ENCODE peak calls at places on chromosomes 4 and X, in six cellular contexts. One of them, this sample, is unnamed.
A peak's percentile ranks its signal among the peaks of the same experiment; 100 is the strongest.

GRCh38 chr4:182126567-182126966 is 116.6 kb upstream of the TENM3 start:
- DNase-seq in HepG2: no peak
- DNase-seq in small intestine: no peak
- DNase-seq in ovary: no peak
- DNase-seq in BE2C: no peak
- DNase-seq in left lung: no peak
- DNase-seq in this sample: no peak

GRCh38 chrX:35076061-35076460 is 133.5 kb downstream of the FAM47B start:
- DNase-seq in HepG2: no peak
- DNase-seq in small intestine: no peak
- DNase-seq in ovary: no peak
- DNase-seq in BE2C: no peak
- DNase-seq in left lung: no peak
- DNase-seq in this sample: no peak

GRCh38 chr4:11130195-11130975 is 298.3 kb downstream of the HS3ST1 start:
- DNase-seq in HepG2: no peak
- DNase-seq in small intestine: no peak
- DNase-seq in ovary: peak; percentile 8
- DNase-seq in BE2C: no peak
- DNase-seq in left lung: no peak
- DNase-seq in this sample: no peak

GRCh38 chr4:39655206-39655605 is 16.5 kb upstream of the SMIM14 start:
- DNase-seq in HepG2: no peak
- DNase-seq in small intestine: no peak
- DNase-seq in ovary: no peak
- DNase-seq in BE2C: no peak
- DNase-seq in left lung: no peak
- DNase-seq in this sample: no peak

GRCh38 chrX:13401724-13402123 is 81.9 kb upstream of the ATXN3L start:
- DNase-seq in HepG2: no peak
- DNase-seq in small intestine: no peak
- DNase-seq in ovary: no peak
- DNase-seq in BE2C: no peak
- DNase-seq in left lung: no peak
- DNase-seq in this sample: no peak

GRCh38 chrX:150293311-150294013 is 69.7 kb upstream of the MAMLD1 start:
- DNase-seq in HepG2: no peak
- DNase-seq in small intestine: no peak
- DNase-seq in ovary: no peak
- DNase-seq in BE2C: no peak
- DNase-seq in left lung: no peak
- DNase-seq in this sample: no peak

GRCh38 chr4:188680667-188681063 is 541.4 kb downstream of the TRIML1 start:
- DNase-seq in HepG2: no peak
- DNase-seq in small intestine: no peak
- DNase-seq in ovary: no peak
- DNase-seq in BE2C: no peak
- DNase-seq in left lung: no peak
- DNase-seq in this sample: no peak

GRCh38 chr4:187184513-187184912 is 460.9 kb upstream of the FAT1 start:
- DNase-seq in HepG2: no peak
- DNase-seq in small intestine: peak; percentile 51
- DNase-seq in ovary: no peak
- DNase-seq in BE2C: peak; percentile 53
- DNase-seq in left lung: no peak
- DNase-seq in this sample: no peak

GRCh38 chr4:19266566-19266965 is 985.1 kb upstream of the SLIT2 start:
- DNase-seq in HepG2: no peak
- DNase-seq in small intestine: no peak
- DNase-seq in ovary: no peak
- DNase-seq in BE2C: no peak
- DNase-seq in left lung: no peak
- DNase-seq in this sample: no peak

GRCh38 chr4:53497446-53498069 is 93.7 kb downstream of the LNX1 start:
- DNase-seq in HepG2: peak; percentile 53
- DNase-seq in small intestine: no peak
- DNase-seq in ovary: peak; percentile 76
- DNase-seq in BE2C: no peak
- DNase-seq in left lung: no peak
- DNase-seq in this sample: peak; percentile 76

GRCh38 chr4:163548481-163549243 is 54.2 kb downstream of the TMA16 start:
- DNase-seq in HepG2: peak; percentile 37
- DNase-seq in small intestine: peak; percentile 61
- DNase-seq in ovary: no peak
- DNase-seq in BE2C: peak; percentile 37
- DNase-seq in left lung: no peak
- DNase-seq in this sample: no peak

GRCh38 chr4:30380404-30380998 is 339.7 kb upstream of the PCDH7 start:
- DNase-seq in HepG2: peak; percentile 23
- DNase-seq in small intestine: peak; percentile 6
- DNase-seq in ovary: no peak
- DNase-seq in BE2C: peak; percentile 58
- DNase-seq in left lung: no peak
- DNase-seq in this sample: no peak

GRCh38 chr4:108159845-108160244 is 8.9 kb downstream of the LEF1 start:
- DNase-seq in HepG2: no peak
- DNase-seq in small intestine: no peak
- DNase-seq in ovary: no peak
- DNase-seq in BE2C: no peak
- DNase-seq in left lung: no peak
- DNase-seq in this sample: no peak

GRCh38 chr4:98610926-98611325 is 47.5 kb downstream of the TSPAN5 start:
- DNase-seq in HepG2: no peak
- DNase-seq in small intestine: no peak
- DNase-seq in ovary: no peak
- DNase-seq in BE2C: no peak
- DNase-seq in left lung: no peak
- DNase-seq in this sample: no peak

GRCh38 chr4:98612318-98613250 is 45.8 kb downstream of the TSPAN5 start:
- DNase-seq in HepG2: no peak
- DNase-seq in small intestine: no peak
- DNase-seq in ovary: no peak
- DNase-seq in BE2C: no peak
- DNase-seq in left lung: no peak
- DNase-seq in this sample: no peak

GRCh38 chr4:98611649-98612317 is 46.6 kb downstream of the TSPAN5 start:
- DNase-seq in HepG2: no peak
- DNase-seq in small intestine: no peak
- DNase-seq in ovary: peak; percentile 42
- DNase-seq in BE2C: no peak
- DNase-seq in left lung: no peak
- DNase-seq in this sample: no peak

GRCh38 chr4:98608343-98608742 is 50.1 kb downstream of the TSPAN5 start:
- DNase-seq in HepG2: no peak
- DNase-seq in small intestine: no peak
- DNase-seq in ovary: no peak
- DNase-seq in BE2C: peak; percentile 15
- DNase-seq in left lung: no peak
- DNase-seq in this sample: no peak

GRCh38 chr4:98609946-98610345 is 48.5 kb downstream of the TSPAN5 start:
- DNase-seq in HepG2: no peak
- DNase-seq in small intestine: no peak
- DNase-seq in ovary: no peak
- DNase-seq in BE2C: no peak
- DNase-seq in left lung: no peak
- DNase-seq in this sample: no peak
- H3K4me1 ChIP-seq in HepG2: no peaks in the 10 kb centered on the region
- H3K4me1 ChIP-seq in small intestine: no peaks in the 10 kb centered on the region
- H3K4me1 ChIP-seq in ovary: peaks cover 33% of the 10 kb centered on the region
- H3K4me1 ChIP-seq in BE2C: no peaks in the 10 kb centered on the region
- H3K4me1 ChIP-seq in left lung: no peaks in the 10 kb centered on the region
- H3K4me1 ChIP-seq in this sample: peaks cover 15% of the 10 kb centered on the region

GRCh38 chr4:140061194-140061593 is 92.8 kb downstream of the MAML3 start:
- DNase-seq in HepG2: peak; percentile 29
- DNase-seq in small intestine: peak; percentile 77
- DNase-seq in ovary: no peak
- DNase-seq in BE2C: no peak
- DNase-seq in left lung: no peak
- DNase-seq in this sample: no peak
- H3K4me3 ChIP-seq in HepG2: no peak overlapping the region
- H3K4me3 ChIP-seq in small intestine: no peak overlapping the region
- H3K4me3 ChIP-seq in ovary: no peak overlapping the region
- H3K4me3 ChIP-seq in BE2C: no peak overlapping the region
- H3K4me3 ChIP-seq in left lung: no peak overlapping the region
- H3K4me3 ChIP-seq in this sample: no peak overlapping the region

GRCh38 chr4:152104286-152104685 is 343.5 kb upstream of the GATB start:
- DNase-seq in HepG2: no peak
- DNase-seq in small intestine: no peak
- DNase-seq in ovary: no peak
- DNase-seq in BE2C: no peak
- DNase-seq in left lung: no peak
- DNase-seq in this sample: no peak
- H3K4me1 ChIP-seq in HepG2: no peaks in the 10 kb centered on the region
- H3K4me1 ChIP-seq in small intestine: peaks cover 19% of the 10 kb centered on the region
- H3K4me1 ChIP-seq in ovary: no peaks in the 10 kb centered on the region
- H3K4me1 ChIP-seq in BE2C: no peaks in the 10 kb centered on the region
- H3K4me1 ChIP-seq in left lung: peaks cover 26% of the 10 kb centered on the region
- H3K4me1 ChIP-seq in this sample: no peaks in the 10 kb centered on the region

GRCh38 chr4:138975225-138975624 is 40.4 kb upstream of the NOCT start:
- DNase-seq in HepG2: no peak
- DNase-seq in small intestine: no peak
- DNase-seq in ovary: no peak
- DNase-seq in BE2C: no peak
- DNase-seq in left lung: no peak
- DNase-seq in this sample: no peak
- H3K4me3 ChIP-seq in HepG2: no peak overlapping the region
- H3K4me3 ChIP-seq in small intestine: no peak overlapping the region
- H3K4me3 ChIP-seq in ovary: no peak overlapping the region
- H3K4me3 ChIP-seq in BE2C: no peak overlapping the region
- H3K4me3 ChIP-seq in left lung: no peak overlapping the region
- H3K4me3 ChIP-seq in this sample: no peak overlapping the region

GRCh38 chr4:87081826-87082225 is 138.6 kb downstream of the KLHL8 start:
- DNase-seq in HepG2: no peak
- DNase-seq in small intestine: no peak
- DNase-seq in ovary: no peak
- DNase-seq in BE2C: no peak
- DNase-seq in left lung: no peak
- DNase-seq in this sample: no peak
- H3K4me1 ChIP-seq in HepG2: no peaks in the 10 kb centered on the region
- H3K4me1 ChIP-seq in small intestine: peaks cover 10% of the 10 kb centered on the region
- H3K4me1 ChIP-seq in ovary: peaks cover 9% of the 10 kb centered on the region
- H3K4me1 ChIP-seq in BE2C: peaks cover 7% of the 10 kb centered on the region
- H3K4me1 ChIP-seq in left lung: peaks cover 55% of the 10 kb centered on the region
- H3K4me1 ChIP-seq in this sample: peaks cover 65% of the 10 kb centered on the region

DNA sequence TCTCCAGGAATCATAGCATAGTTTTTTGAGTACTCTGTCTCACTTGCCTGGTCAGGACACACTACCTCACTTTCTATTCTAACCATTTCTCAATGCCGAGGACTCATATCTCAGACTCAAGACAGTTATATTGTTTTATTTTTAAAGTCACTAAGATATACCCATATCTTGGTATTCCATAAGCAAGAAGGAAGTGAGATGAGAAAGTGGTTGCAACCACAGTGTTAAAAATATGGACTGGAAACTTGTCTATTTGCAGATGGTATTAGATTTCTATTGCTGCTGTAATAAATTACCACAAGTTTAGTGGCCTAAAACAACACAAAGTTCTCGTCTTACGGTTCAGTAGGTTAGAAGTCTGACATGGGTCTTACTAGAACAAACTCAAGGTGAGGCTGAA is 344.8 kb upstream of the MAGEB2 start:
- DNase-seq in HepG2: no peak
- DNase-seq in small intestine: no peak
- DNase-seq in ovary: no peak
- DNase-seq in BE2C: no peak
- DNase-seq in left lung: no peak
- DNase-seq in this sample: no peak
- H3K4me3 ChIP-seq in HepG2: no peak overlapping the region
- H3K4me3 ChIP-seq in small intestine: no peak overlapping the region
- H3K4me3 ChIP-seq in ovary: no peak overlapping the region
- H3K4me3 ChIP-seq in BE2C: no peak overlapping the region
- H3K4me3 ChIP-seq in left lung: no peak overlapping the region
- H3K4me3 ChIP-seq in this sample: no peak overlapping the region

GRCh38 chrX:71100581-71101505 is 5.2 kb downstream of the FOXO4 start:
- DNase-seq in HepG2: no peak
- DNase-seq in small intestine: no peak
- DNase-seq in ovary: no peak
- DNase-seq in BE2C: no peak
- DNase-seq in left lung: no peak
- DNase-seq in this sample: no peak
- H3K4me1 ChIP-seq in HepG2: peaks cover 40% of the 10 kb centered on the region
- H3K4me1 ChIP-seq in small intestine: peaks cover 7% of the 10 kb centered on the region
- H3K4me1 ChIP-seq in ovary: peaks cover 1% of the 10 kb centered on the region
- H3K4me1 ChIP-seq in BE2C: peaks cover 13% of the 10 kb centered on the region
- H3K4me1 ChIP-seq in left lung: peaks cover 47% of the 10 kb centered on the region
- H3K4me1 ChIP-seq in this sample: peaks cover 5% of the 10 kb centered on the region

GRCh38 chrX:101078716-101079115 is at the start of gene TMEM35A:
- DNase-seq in HepG2: no peak
- DNase-seq in small intestine: peak; percentile 4
- DNase-seq in ovary: peak; percentile 13
- DNase-seq in BE2C: no peak
- DNase-seq in left lung: no peak
- DNase-seq in this sample: peak; percentile 4

GRCh38 chrX:101081257-101081656 is 2.6 kb downstream of the TMEM35A start:
- DNase-seq in HepG2: no peak
- DNase-seq in small intestine: no peak
- DNase-seq in ovary: no peak
- DNase-seq in BE2C: no peak
- DNase-seq in left lung: no peak
- DNase-seq in this sample: no peak

GRCh38 chrX:101080326-101080725 is 1.6 kb downstream of the TMEM35A start:
- DNase-seq in HepG2: no peak
- DNase-seq in small intestine: no peak
- DNase-seq in ovary: no peak
- DNase-seq in BE2C: no peak
- DNase-seq in left lung: no peak
- DNase-seq in this sample: no peak

GRCh38 chrX:101079736-101080135 is 1.1 kb downstream of the TMEM35A start:
- DNase-seq in HepG2: no peak
- DNase-seq in small intestine: no peak
- DNase-seq in ovary: no peak
- DNase-seq in BE2C: no peak
- DNase-seq in left lung: no peak
- DNase-seq in this sample: peak; percentile 2

DNA sequence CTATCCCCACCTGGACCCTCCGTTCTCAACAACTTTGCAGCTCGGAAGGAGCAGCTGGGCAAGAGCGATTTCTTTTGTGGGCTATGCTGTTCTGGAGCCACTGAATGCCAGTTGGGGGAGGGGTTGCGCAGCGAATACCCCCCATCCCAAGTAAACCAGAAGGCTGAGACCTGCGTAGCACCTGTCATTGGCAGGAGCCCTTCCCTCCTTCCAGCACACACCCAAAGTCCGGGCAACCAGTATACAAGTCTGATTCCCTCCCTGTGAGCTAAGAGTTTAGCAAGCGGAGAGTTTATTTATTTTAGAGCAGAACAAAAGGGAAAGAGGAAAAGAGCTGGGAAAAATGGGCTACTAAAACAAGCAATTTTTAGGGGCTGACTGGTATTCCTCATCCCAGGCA is 544 bp downstream of the TMEM35A start:
- DNase-seq in HepG2: no peak
- DNase-seq in small intestine: no peak
- DNase-seq in ovary: no peak
- DNase-seq in BE2C: no peak
- DNase-seq in left lung: no peak
- DNase-seq in this sample: no peak
- H3K4me3 ChIP-seq in HepG2: no peak overlapping the region
- H3K4me3 ChIP-seq in small intestine: no peak overlapping the region
- H3K4me3 ChIP-seq in ovary: peak overlapping the region; percentile 39
- H3K4me3 ChIP-seq in BE2C: no peak overlapping the region
- H3K4me3 ChIP-seq in left lung: peak overlapping the region; percentile 18
- H3K4me3 ChIP-seq in this sample: peak overlapping the region; percentile 9

This sample was measured in thyroid gland.